ENCODE peak calls at places on chromosome 10, in five cellular contexts. One of them, this sample, is unnamed.

GRCh38 chr10:78960316-78960800 is 108.4 kb upstream of the ZMIZ1 start:
- DNase-seq in nephron progenitor cell: no peak
- DNase-seq in HS-5: peak
- DNase-seq in NCI-H1436: no peak
- DNase-seq in GM12865: no peak
- DNase-seq in this sample: peak

GRCh38 chr10:3805791-3806381 is 20.9 kb upstream of the KLF6 start:
- DNase-seq in nephron progenitor cell: no peak
- DNase-seq in HS-5: peak
- DNase-seq in NCI-H1436: peak
- DNase-seq in GM12865: peak
- DNase-seq in this sample: no peak

GRCh38 chr10:43202657-43203490 is 64.0 kb downstream of the RASGEF1A start:
- DNase-seq in nephron progenitor cell: peak
- DNase-seq in HS-5: no peak
- DNase-seq in NCI-H1436: no peak
- DNase-seq in GM12865: peak
- DNase-seq in this sample: no peak

GRCh38 chr10:78774999-78775711 is 293.6 kb upstream of the ZMIZ1 start:
- DNase-seq in nephron progenitor cell: peak
- DNase-seq in HS-5: no peak
- DNase-seq in NCI-H1436: no peak
- DNase-seq in GM12865: no peak
- DNase-seq in this sample: no peak

GRCh38 chr10:24703700-24704099 is 20.0 kb downstream of the ARHGAP21 start:
- DNase-seq in nephron progenitor cell: no peak
- DNase-seq in HS-5: no peak
- DNase-seq in NCI-H1436: no peak
- DNase-seq in GM12865: no peak
- DNase-seq in this sample: peak

GRCh38 chr10:28981007-28981406 is 303.7 kb downstream of the BAMBI start:
- DNase-seq in nephron progenitor cell: no peak
- DNase-seq in HS-5: no peak
- DNase-seq in NCI-H1436: no peak
- DNase-seq in GM12865: peak
- DNase-seq in this sample: no peak

GRCh38 chr10:111789821-111790220 is 393.7 kb downstream of the GPAM start:
- DNase-seq in nephron progenitor cell: no peak
- DNase-seq in HS-5: no peak
- DNase-seq in NCI-H1436: no peak
- DNase-seq in GM12865: no peak
- DNase-seq in this sample: no peak

GRCh38 chr10:129522041-129522585 is 55.1 kb downstream of the MGMT start:
- DNase-seq in nephron progenitor cell: no peak
- DNase-seq in HS-5: no peak
- DNase-seq in NCI-H1436: no peak
- DNase-seq in GM12865: no peak
- DNase-seq in this sample: no peak

GRCh38 chr10:91799580-91799975 is 1.4 kb downstream of the TNKS2 start:
- DNase-seq in nephron progenitor cell: no peak
- DNase-seq in HS-5: no peak
- DNase-seq in NCI-H1436: no peak
- DNase-seq in GM12865: no peak
- DNase-seq in this sample: no peak

GRCh38 chr10:130013938-130014733 is 50.1 kb upstream of the EBF3 start:
- DNase-seq in nephron progenitor cell: no peak
- DNase-seq in HS-5: no peak
- DNase-seq in NCI-H1436: no peak
- DNase-seq in GM12865: no peak
- DNase-seq in this sample: no peak

GRCh38 chr10:103181244-103181643 is 11.8 kb downstream of the NT5C2 start:
- DNase-seq in nephron progenitor cell: no peak
- DNase-seq in HS-5: no peak
- DNase-seq in NCI-H1436: no peak
- DNase-seq in GM12865: peak
- DNase-seq in this sample: no peak

GRCh38 chr10:112815238-112816032 is 134.6 kb upstream of the TCF7L2 start:
- DNase-seq in nephron progenitor cell: no peak
- DNase-seq in HS-5: peak
- DNase-seq in NCI-H1436: no peak
- DNase-seq in GM12865: no peak
- DNase-seq in this sample: no peak